ENCODE peak calls at places on chromosome 14, in four cellular contexts. P is spleen; N is CD8-positive, alpha-beta T cell; T is kidney. X is an unnamed sample.

GRCh38 chr14:74501135-74501614 is 7.6 kb downstream of the ISCA2 start:
- DNase-seq in P (no peak), N (no peak), T (no peak), X (peak; percentile 32)

GRCh38 chr14:30034049-30034635 is 106.5 kb upstream of the PRKD1 start:
- DNase-seq in T (no peak), N (no peak), P (no peak), X (no peak)

GRCh38 chr14:64943981-64944520 is 1.5 kb upstream of the GPX2 start:
- DNase-seq in T (peak; percentile 7), N (no peak), P (no peak), X (peak; percentile 26)

GRCh38 chr14:79404874-79405273 is 806.4 kb downstream of the DIO2 start:
- DNase-seq in N (no peak), T (no peak), P (no peak), X (no peak)

GRCh38 chr14:100860556-100861187 is 34.8 kb downstream of the MEG3 start:
- DNase-seq in N (no peak), P (peak; percentile 66), T (peak; percentile 45), X (no peak)

GRCh38 chr14:72433511-72433910 is 460.4 kb downstream of the DPF3 start:
- DNase-seq in P (no peak), N (no peak), T (no peak), X (no peak)

GRCh38 chr14:76203086-76204001 is 51.6 kb downstream of the GPATCH2L start:
- DNase-seq in P (no peak), N (no peak), T (peak; percentile 72), X (no peak)

GRCh38 chr14:51873221-51873893 is 12.9 kb downstream of the GNG2 start:
- DNase-seq in P (no peak), T (no peak), N (no peak), X (no peak)

GRCh38 chr14:76760331-76761197 is 704 bp upstream of the VASH1 start:
- DNase-seq in T (peak; percentile 68), P (peak; percentile 70), N (no peak), X (no peak)

GRCh38 chr14:51834218-51834617 is 26.2 kb upstream of the GNG2 start:
- DNase-seq in T (no peak), P (no peak), N (no peak), X (no peak)

GRCh38 chr14:25052921-25053320 is 3.0 kb upstream of the STXBP6 start:
- DNase-seq in T (no peak), N (no peak), P (no peak), X (no peak)

GRCh38 chr14:103552011-103552797 is 10.3 kb downstream of the BAG5 start:
- DNase-seq in N (no peak), T (peak; percentile 85), P (no peak), X (no peak)

GRCh38 chr14:22383515-22384166 is 205.4 kb downstream of the DAD1 start:
- DNase-seq in P (no peak), T (peak; percentile 74), N (no peak), X (no peak)

GRCh38 chr14:86777950-86778602 is 1214.9 kb downstream of the GALC start:
- DNase-seq in P (no peak), N (no peak), T (no peak), X (no peak)

GRCh38 chr14:75063491-75064204 is at the start of gene ACYP1:
- DNase-seq in P (peak; percentile 94), T (peak; percentile 97), N (peak; percentile 86), X (peak; percentile 97)

GRCh38 chr14:69612759-69613145 is 1.4 kb downstream of the SUSD6 start:
- DNase-seq in T (no peak), P (no peak), N (no peak), X (no peak)

GRCh38 chr14:101869217-101869616 is 95.2 kb upstream of the DYNC1H1 start:
- DNase-seq in T (no peak), P (no peak), N (no peak), X (no peak)
- H3K4me1 ChIP-seq in T (peaks cover 4% of the 10 kb centered on the region), P (no peaks in the 10 kb centered on the region), N (peaks cover 20% of the 10 kb centered on the region), X (no peaks in the 10 kb centered on the region)

GRCh38 chr14:70631948-70632347 is 9.8 kb upstream of the TTC9 start:
- DNase-seq in T (no peak), P (no peak), N (no peak), X (no peak)
- H3K4me1 ChIP-seq in T (no peaks in the 10 kb centered on the region), P (no peaks in the 10 kb centered on the region), N (no peaks in the 10 kb centered on the region), X (no peaks in the 10 kb centered on the region)

GRCh38 chr14:91246051-91246852 is 1.7 kb upstream of the GPR68 start:
- DNase-seq in P (peak; percentile 78), N (peak; percentile 48), T (no peak), X (no peak)
- H3K4me1 ChIP-seq in P (peaks cover 32% of the 10 kb centered on the region), N (peaks cover 76% of the 10 kb centered on the region), T (no peaks in the 10 kb centered on the region), X (no peaks in the 10 kb centered on the region)

GRCh38 chr14:105473677-105474477 is 744 bp upstream of the CRIP2 start:
- DNase-seq in T (peak; percentile 99), N (peak; percentile 73), P (peak; percentile 89), X (peak; percentile 81)
- H3K4me1 ChIP-seq in T (peaks cover 14% of the 10 kb centered on the region), N (peaks cover 43% of the 10 kb centered on the region), P (peaks cover 15% of the 10 kb centered on the region), X (peaks cover 7% of the 10 kb centered on the region)

GRCh38 chr14:50064993-50065392 is 51.4 kb downstream of the VCPKMT start:
- DNase-seq in N (no peak), P (peak; percentile 72), T (no peak), X (peak; percentile 64)
- H3K4me1 ChIP-seq in N (peaks cover 68% of the 10 kb centered on the region), P (peaks cover 32% of the 10 kb centered on the region), T (peaks cover 20% of the 10 kb centered on the region), X (peaks cover 28% of the 10 kb centered on the region)

DNA sequence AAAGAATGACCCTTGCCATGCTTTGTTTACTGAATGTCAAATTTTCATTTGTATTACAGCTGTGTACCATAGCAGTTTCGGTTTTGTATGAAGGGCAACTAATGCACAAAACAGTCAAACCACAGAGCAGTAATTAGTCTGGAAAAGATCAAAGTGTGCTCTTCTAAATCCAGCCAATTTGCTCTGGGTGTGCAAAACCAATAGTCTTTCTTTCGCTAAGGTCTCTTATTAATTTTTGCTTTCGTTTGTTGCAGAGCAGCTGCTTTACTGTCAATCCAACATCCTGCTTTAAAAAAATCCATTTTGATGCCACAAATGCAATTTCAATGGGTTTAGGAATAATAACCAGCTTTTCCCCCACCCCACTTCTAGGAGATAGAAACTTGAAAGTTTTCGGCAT is 114.2 kb downstream of the BRMS1L start:
- DNase-seq in P (no peak), T (no peak), N (no peak), X (no peak)
- H3K4me1 ChIP-seq in P (no peaks in the 10 kb centered on the region), T (no peaks in the 10 kb centered on the region), N (no peaks in the 10 kb centered on the region), X (no peaks in the 10 kb centered on the region)

DNA sequence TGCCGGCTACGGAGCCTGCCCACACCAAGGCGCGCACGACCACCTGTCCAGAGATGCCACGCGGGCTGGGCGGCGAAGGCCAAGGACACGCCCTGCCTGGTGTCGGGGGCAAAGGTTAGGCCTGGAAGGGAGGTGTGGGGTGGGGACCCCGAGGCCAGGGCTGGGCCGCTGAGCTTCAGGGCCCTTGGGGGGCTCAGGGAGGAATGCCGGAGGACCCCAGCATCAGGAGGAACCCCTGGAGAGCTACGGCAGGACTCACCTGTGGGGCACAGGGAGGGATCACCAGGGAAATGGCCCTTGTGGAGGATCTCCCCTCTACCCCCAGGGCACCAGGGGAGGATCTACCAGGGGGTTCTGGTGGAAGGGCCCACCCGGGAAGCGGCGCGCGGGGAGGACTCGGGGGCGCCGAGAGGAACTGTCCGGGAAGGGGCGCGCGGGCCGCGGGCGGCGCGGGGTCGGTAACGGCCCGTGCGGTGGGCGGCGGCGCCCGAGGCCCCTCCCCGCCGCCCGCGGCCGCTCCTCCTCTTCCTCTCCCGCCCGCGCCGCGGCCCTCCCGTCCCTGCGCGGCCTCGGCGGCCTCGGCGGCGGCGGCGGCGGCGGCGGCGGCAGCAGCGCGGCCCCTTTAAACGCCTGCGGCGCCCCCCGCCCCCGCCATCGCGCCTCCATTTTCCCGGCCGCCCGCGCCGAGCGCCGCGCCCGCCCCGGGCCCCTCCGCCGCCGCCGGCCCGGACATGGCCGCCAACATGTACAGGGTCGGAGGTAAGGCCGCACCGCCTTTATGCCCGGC is at the start of gene MTA1:
- DNase-seq in T (peak; percentile 80), P (peak; percentile 88), N (no peak), X (peak; percentile 65)
- H3K4me1 ChIP-seq in T (no peaks in the 10 kb centered on the region), P (peaks cover 24% of the 10 kb centered on the region), N (peaks cover 34% of the 10 kb centered on the region), X (peaks cover 16% of the 10 kb centered on the region)

X was measured in colonic mucosa.